ENCODE peak calls at places on chromosomes 7 and 10, in nine cellular contexts. One of them, this sample, is unnamed.

GRCh38 chr10:103564799-103565365 is 71.4 kb downstream of the NEURL1 start:
- DNase-seq in stimulated activated CD4-positive, alpha-beta T cell treated with anti-CD3 and anti-CD28 coated beads, TNF-alpha, amount 100 ng/mL, for 4 hours: no peak
- DNase-seq in spleen: no peak
- DNase-seq in KBM-7: peak
- DNase-seq in B cell: no peak
- DNase-seq in HEK293T: peak
- DNase-seq in SK-N-DZ: no peak
- DNase-seq in T-helper 2 cell: peak
- DNase-seq in non-pigmented ciliary epithelial cell: no peak
- DNase-seq in this sample: no peak

GRCh38 chr7:98284335-98285036 is 3.0 kb downstream of the BRI3 start:
- DNase-seq in stimulated activated CD4-positive, alpha-beta T cell treated with anti-CD3 and anti-CD28 coated beads, TNF-alpha, amount 100 ng/mL, for 4 hours: no peak
- DNase-seq in spleen: peak
- DNase-seq in KBM-7: peak
- DNase-seq in B cell: peak
- DNase-seq in HEK293T: no peak
- DNase-seq in SK-N-DZ: no peak
- DNase-seq in T-helper 2 cell: no peak
- DNase-seq in non-pigmented ciliary epithelial cell: no peak
- DNase-seq in this sample: peak

GRCh38 chr7:27161214-27161720 is 4.1 kb downstream of the HOXA9 start:
- DNase-seq in stimulated activated CD4-positive, alpha-beta T cell treated with anti-CD3 and anti-CD28 coated beads, TNF-alpha, amount 100 ng/mL, for 4 hours: no peak
- DNase-seq in spleen: peak
- DNase-seq in KBM-7: peak
- DNase-seq in B cell: no peak
- DNase-seq in HEK293T: no peak
- DNase-seq in SK-N-DZ: no peak
- DNase-seq in T-helper 2 cell: no peak
- DNase-seq in non-pigmented ciliary epithelial cell: no peak
- DNase-seq in this sample: peak

GRCh38 chr7:156768698-156769472 is 124.1 kb downstream of the LMBR1 start:
- DNase-seq in stimulated activated CD4-positive, alpha-beta T cell treated with anti-CD3 and anti-CD28 coated beads, TNF-alpha, amount 100 ng/mL, for 4 hours: no peak
- DNase-seq in spleen: no peak
- DNase-seq in KBM-7: no peak
- DNase-seq in B cell: no peak
- DNase-seq in HEK293T: no peak
- DNase-seq in SK-N-DZ: no peak
- DNase-seq in T-helper 2 cell: peak
- DNase-seq in non-pigmented ciliary epithelial cell: no peak
- DNase-seq in this sample: no peak

GRCh38 chr10:681670-682318 is 7.7 kb downstream of the DIP2C start:
- DNase-seq in stimulated activated CD4-positive, alpha-beta T cell treated with anti-CD3 and anti-CD28 coated beads, TNF-alpha, amount 100 ng/mL, for 4 hours: no peak
- DNase-seq in spleen: no peak
- DNase-seq in KBM-7: no peak
- DNase-seq in B cell: no peak
- DNase-seq in HEK293T: no peak
- DNase-seq in SK-N-DZ: no peak
- DNase-seq in T-helper 2 cell: no peak
- DNase-seq in non-pigmented ciliary epithelial cell: no peak
- DNase-seq in this sample: no peak

GRCh38 chr10:117792214-117792613 is 249.7 kb downstream of the EMX2 start:
- DNase-seq in stimulated activated CD4-positive, alpha-beta T cell treated with anti-CD3 and anti-CD28 coated beads, TNF-alpha, amount 100 ng/mL, for 4 hours: no peak
- DNase-seq in spleen: no peak
- DNase-seq in KBM-7: no peak
- DNase-seq in B cell: no peak
- DNase-seq in HEK293T: no peak
- DNase-seq in SK-N-DZ: no peak
- DNase-seq in T-helper 2 cell: no peak
- DNase-seq in non-pigmented ciliary epithelial cell: no peak
- DNase-seq in this sample: no peak

GRCh38 chr10:89129850-89130396 is 77.2 kb downstream of the CH25H start:
- DNase-seq in stimulated activated CD4-positive, alpha-beta T cell treated with anti-CD3 and anti-CD28 coated beads, TNF-alpha, amount 100 ng/mL, for 4 hours: no peak
- DNase-seq in spleen: no peak
- DNase-seq in KBM-7: peak
- DNase-seq in B cell: no peak
- DNase-seq in HEK293T: no peak
- DNase-seq in SK-N-DZ: no peak
- DNase-seq in T-helper 2 cell: no peak
- DNase-seq in non-pigmented ciliary epithelial cell: peak
- DNase-seq in this sample: peak

GRCh38 chr10:126397640-126398382 is 9.5 kb upstream of the ADAM12 start:
- DNase-seq in stimulated activated CD4-positive, alpha-beta T cell treated with anti-CD3 and anti-CD28 coated beads, TNF-alpha, amount 100 ng/mL, for 4 hours: no peak
- DNase-seq in spleen: no peak
- DNase-seq in KBM-7: no peak
- DNase-seq in B cell: no peak
- DNase-seq in HEK293T: no peak
- DNase-seq in SK-N-DZ: no peak
- DNase-seq in T-helper 2 cell: no peak
- DNase-seq in non-pigmented ciliary epithelial cell: peak
- DNase-seq in this sample: no peak

GRCh38 chr10:67036808-67037207 is 111.0 kb downstream of the LRRTM3 start:
- DNase-seq in stimulated activated CD4-positive, alpha-beta T cell treated with anti-CD3 and anti-CD28 coated beads, TNF-alpha, amount 100 ng/mL, for 4 hours: no peak
- DNase-seq in spleen: no peak
- DNase-seq in KBM-7: no peak
- DNase-seq in B cell: no peak
- DNase-seq in HEK293T: no peak
- DNase-seq in SK-N-DZ: no peak
- DNase-seq in T-helper 2 cell: peak
- DNase-seq in non-pigmented ciliary epithelial cell: no peak
- DNase-seq in this sample: peak

GRCh38 chr10:74612195-74612594 is 214.2 kb upstream of the KAT6B start:
- DNase-seq in stimulated activated CD4-positive, alpha-beta T cell treated with anti-CD3 and anti-CD28 coated beads, TNF-alpha, amount 100 ng/mL, for 4 hours: no peak
- DNase-seq in spleen: no peak
- DNase-seq in KBM-7: no peak
- DNase-seq in B cell: no peak
- DNase-seq in HEK293T: no peak
- DNase-seq in SK-N-DZ: no peak
- DNase-seq in T-helper 2 cell: no peak
- DNase-seq in non-pigmented ciliary epithelial cell: no peak
- DNase-seq in this sample: no peak